ENCODE peak calls at places on chromosomes 16 and 17, in six cellular contexts. One of them, this sample, is unnamed.

GRCh38 chr17:57604771-57605733 is 140.0 kb downstream of the CCDC182 start:
- DNase-seq in osteocyte: no peak
- DNase-seq in stimulated activated CD4-positive, alpha-beta T cell treated with anti-CD3 and anti-CD28 coated beads, Interleukin-15, amount 100 ng/mL, for 1 hour: no peak
- DNase-seq in HEK293T: no peak
- DNase-seq in erythroblast: no peak
- DNase-seq in heart right ventricle: peak; percentile 73
- DNase-seq in this sample: no peak

GRCh38 chr16:74075393-74075792 is 221.2 kb upstream of the PSMD7 start:
- DNase-seq in osteocyte: no peak
- DNase-seq in stimulated activated CD4-positive, alpha-beta T cell treated with anti-CD3 and anti-CD28 coated beads, Interleukin-15, amount 100 ng/mL, for 1 hour: no peak
- DNase-seq in HEK293T: no peak
- DNase-seq in erythroblast: no peak
- DNase-seq in heart right ventricle: no peak
- DNase-seq in this sample: no peak

GRCh38 chr16:19415461-19415860 is 2.2 kb upstream of the TMC5 start:
- DNase-seq in osteocyte: no peak
- DNase-seq in stimulated activated CD4-positive, alpha-beta T cell treated with anti-CD3 and anti-CD28 coated beads, Interleukin-15, amount 100 ng/mL, for 1 hour: no peak
- DNase-seq in HEK293T: no peak
- DNase-seq in erythroblast: no peak
- DNase-seq in heart right ventricle: no peak
- DNase-seq in this sample: no peak

GRCh38 chr17:43956222-43956621 is 2.5 kb upstream of the PYY start:
- DNase-seq in osteocyte: no peak
- DNase-seq in stimulated activated CD4-positive, alpha-beta T cell treated with anti-CD3 and anti-CD28 coated beads, Interleukin-15, amount 100 ng/mL, for 1 hour: no peak
- DNase-seq in HEK293T: no peak
- DNase-seq in erythroblast: no peak
- DNase-seq in heart right ventricle: no peak
- DNase-seq in this sample: no peak

GRCh38 chr17:49585422-49586027 is 9.9 kb downstream of the NXPH3 start:
- DNase-seq in osteocyte: no peak
- DNase-seq in stimulated activated CD4-positive, alpha-beta T cell treated with anti-CD3 and anti-CD28 coated beads, Interleukin-15, amount 100 ng/mL, for 1 hour: no peak
- DNase-seq in HEK293T: peak; percentile 64
- DNase-seq in erythroblast: peak; percentile 16
- DNase-seq in heart right ventricle: no peak
- DNase-seq in this sample: peak; percentile 62

GRCh38 chr17:74987909-74988711 is 678 bp downstream of the CDR2L start:
- DNase-seq in osteocyte: peak; percentile 91
- DNase-seq in stimulated activated CD4-positive, alpha-beta T cell treated with anti-CD3 and anti-CD28 coated beads, Interleukin-15, amount 100 ng/mL, for 1 hour: no peak
- DNase-seq in HEK293T: peak; percentile 56
- DNase-seq in erythroblast: peak; percentile 56
- DNase-seq in heart right ventricle: peak; percentile 95
- DNase-seq in this sample: peak; percentile 83

GRCh38 chr16:72789465-72789864 is 258.5 kb downstream of the ZFHX3 start:
- DNase-seq in osteocyte: no peak
- DNase-seq in stimulated activated CD4-positive, alpha-beta T cell treated with anti-CD3 and anti-CD28 coated beads, Interleukin-15, amount 100 ng/mL, for 1 hour: no peak
- DNase-seq in HEK293T: no peak
- DNase-seq in erythroblast: no peak
- DNase-seq in heart right ventricle: no peak
- DNase-seq in this sample: no peak

GRCh38 chr16:84048871-84049270 is 6.3 kb upstream of the SLC38A8 start:
- DNase-seq in osteocyte: no peak
- DNase-seq in stimulated activated CD4-positive, alpha-beta T cell treated with anti-CD3 and anti-CD28 coated beads, Interleukin-15, amount 100 ng/mL, for 1 hour: no peak
- DNase-seq in HEK293T: no peak
- DNase-seq in erythroblast: no peak
- DNase-seq in heart right ventricle: no peak
- DNase-seq in this sample: no peak

GRCh38 chr16:70523621-70524405 is at the start of gene SF3B3:
- DNase-seq in osteocyte: peak; percentile 86
- DNase-seq in stimulated activated CD4-positive, alpha-beta T cell treated with anti-CD3 and anti-CD28 coated beads, Interleukin-15, amount 100 ng/mL, for 1 hour: peak; percentile 54
- DNase-seq in HEK293T: peak; percentile 57
- DNase-seq in erythroblast: peak; percentile 92
- DNase-seq in heart right ventricle: peak; percentile 74
- DNase-seq in this sample: peak; percentile 76

GRCh38 chr16:64964126-64964540 is 157.7 kb downstream of the CDH11 start:
- DNase-seq in osteocyte: no peak
- DNase-seq in stimulated activated CD4-positive, alpha-beta T cell treated with anti-CD3 and anti-CD28 coated beads, Interleukin-15, amount 100 ng/mL, for 1 hour: no peak
- DNase-seq in HEK293T: no peak
- DNase-seq in erythroblast: no peak
- DNase-seq in heart right ventricle: no peak
- DNase-seq in this sample: no peak

GRCh38 chr17:45371414-45372324 is 54.8 kb upstream of the MAP3K14 start:
- DNase-seq in osteocyte: peak; percentile 99
- DNase-seq in stimulated activated CD4-positive, alpha-beta T cell treated with anti-CD3 and anti-CD28 coated beads, Interleukin-15, amount 100 ng/mL, for 1 hour: peak; percentile 31
- DNase-seq in HEK293T: peak; percentile 82
- DNase-seq in erythroblast: peak; percentile 19
- DNase-seq in heart right ventricle: peak; percentile 73
- DNase-seq in this sample: peak; percentile 93

GRCh38 chr16:71853413-71853812 is 7.6 kb downstream of the ATXN1L start:
- DNase-seq in osteocyte: no peak
- DNase-seq in stimulated activated CD4-positive, alpha-beta T cell treated with anti-CD3 and anti-CD28 coated beads, Interleukin-15, amount 100 ng/mL, for 1 hour: no peak
- DNase-seq in HEK293T: no peak
- DNase-seq in erythroblast: no peak
- DNase-seq in heart right ventricle: no peak
- DNase-seq in this sample: no peak

GRCh38 chr16:68155425-68155824 is 70.3 kb downstream of the NFATC3 start:
- DNase-seq in osteocyte: no peak
- DNase-seq in stimulated activated CD4-positive, alpha-beta T cell treated with anti-CD3 and anti-CD28 coated beads, Interleukin-15, amount 100 ng/mL, for 1 hour: no peak
- DNase-seq in HEK293T: no peak
- DNase-seq in erythroblast: no peak
- DNase-seq in heart right ventricle: no peak
- DNase-seq in this sample: no peak

GRCh38 chr17:20173091-20173490 is 163.9 kb downstream of the SPECC1 start:
- DNase-seq in osteocyte: no peak
- DNase-seq in stimulated activated CD4-positive, alpha-beta T cell treated with anti-CD3 and anti-CD28 coated beads, Interleukin-15, amount 100 ng/mL, for 1 hour: no peak
- DNase-seq in HEK293T: no peak
- DNase-seq in erythroblast: no peak
- DNase-seq in heart right ventricle: no peak
- DNase-seq in this sample: no peak

GRCh38 chr17:8921147-8921546 is 44.4 kb downstream of the PIK3R5 start:
- DNase-seq in osteocyte: no peak
- DNase-seq in stimulated activated CD4-positive, alpha-beta T cell treated with anti-CD3 and anti-CD28 coated beads, Interleukin-15, amount 100 ng/mL, for 1 hour: no peak
- DNase-seq in HEK293T: no peak
- DNase-seq in erythroblast: no peak
- DNase-seq in heart right ventricle: no peak
- DNase-seq in this sample: no peak

GRCh38 chr17:78852709-78853111 is 12.1 kb upstream of the USP36 start:
- DNase-seq in osteocyte: no peak
- DNase-seq in stimulated activated CD4-positive, alpha-beta T cell treated with anti-CD3 and anti-CD28 coated beads, Interleukin-15, amount 100 ng/mL, for 1 hour: no peak
- DNase-seq in HEK293T: peak; percentile 70
- DNase-seq in erythroblast: no peak
- DNase-seq in heart right ventricle: no peak
- DNase-seq in this sample: no peak

GRCh38 chr17:6070280-6070894 is at the start of gene WSCD1:
- DNase-seq in osteocyte: no peak
- DNase-seq in stimulated activated CD4-positive, alpha-beta T cell treated with anti-CD3 and anti-CD28 coated beads, Interleukin-15, amount 100 ng/mL, for 1 hour: peak; percentile 20
- DNase-seq in HEK293T: peak; percentile 77
- DNase-seq in erythroblast: no peak
- DNase-seq in heart right ventricle: no peak
- DNase-seq in this sample: no peak

GRCh38 chr16:10635367-10636021 is 55.1 kb upstream of the EMP2 start:
- DNase-seq in osteocyte: no peak
- DNase-seq in stimulated activated CD4-positive, alpha-beta T cell treated with anti-CD3 and anti-CD28 coated beads, Interleukin-15, amount 100 ng/mL, for 1 hour: no peak
- DNase-seq in HEK293T: no peak
- DNase-seq in erythroblast: no peak
- DNase-seq in heart right ventricle: no peak
- DNase-seq in this sample: no peak

GRCh38 chr17:61405686-61406542 is 6.3 kb downstream of the TBX2 start:
- DNase-seq in osteocyte: no peak
- DNase-seq in stimulated activated CD4-positive, alpha-beta T cell treated with anti-CD3 and anti-CD28 coated beads, Interleukin-15, amount 100 ng/mL, for 1 hour: no peak
- DNase-seq in HEK293T: no peak
- DNase-seq in erythroblast: no peak
- DNase-seq in heart right ventricle: no peak
- DNase-seq in this sample: no peak

GRCh38 chr16:72677662-72678447 is 370.1 kb downstream of the ZFHX3 start:
- DNase-seq in osteocyte: no peak
- DNase-seq in stimulated activated CD4-positive, alpha-beta T cell treated with anti-CD3 and anti-CD28 coated beads, Interleukin-15, amount 100 ng/mL, for 1 hour: no peak
- DNase-seq in HEK293T: no peak
- DNase-seq in erythroblast: no peak
- DNase-seq in heart right ventricle: no peak
- DNase-seq in this sample: no peak

GRCh38 chr17:43902190-43902589 is 5.1 kb downstream of the MPP2 start:
- DNase-seq in osteocyte: no peak
- DNase-seq in stimulated activated CD4-positive, alpha-beta T cell treated with anti-CD3 and anti-CD28 coated beads, Interleukin-15, amount 100 ng/mL, for 1 hour: no peak
- DNase-seq in HEK293T: no peak
- DNase-seq in erythroblast: no peak
- DNase-seq in heart right ventricle: no peak
- DNase-seq in this sample: no peak

GRCh38 chr16:56848056-56848936 is 16.7 kb upstream of the SLC12A3 start:
- DNase-seq in osteocyte: no peak
- DNase-seq in stimulated activated CD4-positive, alpha-beta T cell treated with anti-CD3 and anti-CD28 coated beads, Interleukin-15, amount 100 ng/mL, for 1 hour: no peak
- DNase-seq in HEK293T: no peak
- DNase-seq in erythroblast: no peak
- DNase-seq in heart right ventricle: peak; percentile 43
- DNase-seq in this sample: no peak

GRCh38 chr16:53043462-53043861 is 9.2 kb downstream of the CHD9NB start:
- DNase-seq in osteocyte: no peak
- DNase-seq in stimulated activated CD4-positive, alpha-beta T cell treated with anti-CD3 and anti-CD28 coated beads, Interleukin-15, amount 100 ng/mL, for 1 hour: no peak
- DNase-seq in HEK293T: no peak
- DNase-seq in erythroblast: no peak
- DNase-seq in heart right ventricle: peak; percentile 22
- DNase-seq in this sample: no peak